ENCODE peak calls at places on chromosomes 6 and 20, in eight cellular contexts. U is HFFc6, Z is epithelial cell of esophagus, M is right lobe of liver, W is esophagus muscularis mucosa, K is spleen, B is heart left ventricle, X is uterus. I is an unnamed sample.

GRCh38 chr20:50815162-50815989 is 20.5 kb downstream of the BCAS4 start:
- DNase-seq in X (no peak), K (no peak), M (no peak), B (no peak), U (peak), W (no peak), Z (peak), I (no peak)

GRCh38 chr20:36754656-36755222 is 8.8 kb upstream of the NDRG3 start:
- DNase-seq in K (no peak), M (no peak), X (peak), Z (peak), U (peak), W (no peak), B (no peak), I (no peak)

GRCh38 chr20:21436186-21436585 is 38.9 kb upstream of the NKX2-4 start:
- DNase-seq in W (no peak), K (no peak), M (no peak), Z (peak), X (no peak), U (peak), B (no peak), I (no peak)

GRCh38 chr6:121657972-121658371 is 222.5 kb downstream of the GJA1 start:
- DNase-seq in U (no peak), B (no peak), W (no peak), M (no peak), K (no peak), Z (no peak), X (no peak), I (no peak)

GRCh38 chr6:80607814-80608391 is 501.4 kb downstream of the BCKDHB start:
- DNase-seq in M (no peak), Z (peak), W (no peak), X (no peak), K (no peak), B (no peak), U (peak), I (no peak)

GRCh38 chr6:141906569-141907080 is 226.1 kb upstream of the GJE1 start:
- DNase-seq in K (no peak), U (no peak), B (no peak), Z (no peak), M (no peak), X (no peak), W (no peak), I (no peak)

GRCh38 chr6:62980093-62980492 is 231.2 kb upstream of the FKBP1C start:
- DNase-seq in U (no peak), M (no peak), X (no peak), B (no peak), Z (no peak), W (no peak), K (no peak), I (no peak)

GRCh38 chr6:36839819-36840379 is 655 bp upstream of the CPNE5 start:
- DNase-seq in Z (peak), M (no peak), X (peak), B (peak), U (no peak), K (peak), W (no peak), I (no peak)

GRCh38 chr6:145349950-145350510 is 385.3 kb downstream of the EPM2A start:
- DNase-seq in U (no peak), W (no peak), K (no peak), X (no peak), B (no peak), M (no peak), Z (no peak), I (no peak)

GRCh38 chr6:116682334-116682712 is 1.3 kb downstream of the KPNA5 start:
- DNase-seq in U (no peak), Z (peak), M (no peak), X (peak), K (no peak), W (no peak), B (no peak), I (no peak)

GRCh38 chr6:95521181-95521580 is 56.2 kb upstream of the MANEA start:
- DNase-seq in Z (no peak), M (no peak), B (no peak), X (no peak), K (no peak), W (no peak), U (no peak), I (no peak)

GRCh38 chr6:5898563-5898962 is 108.2 kb downstream of the NRN1 start:
- DNase-seq in X (no peak), W (no peak), U (no peak), K (no peak), Z (no peak), M (no peak), B (no peak), I (no peak)

GRCh38 chr6:140921366-140922226 is 1211.1 kb upstream of the GJE1 start:
- DNase-seq in X (no peak), K (no peak), B (no peak), M (no peak), W (no peak), Z (peak), U (peak), I (no peak)

GRCh38 chr6:52374247-52374646 is 12.3 kb downstream of the PAQR8 start:
- DNase-seq in B (no peak), M (no peak), Z (no peak), W (no peak), K (no peak), X (no peak), U (no peak), I (no peak)

GRCh38 chr6:130033999-130034814 is 15.8 kb downstream of the L3MBTL3 start:
- DNase-seq in U (peak), K (no peak), M (no peak), Z (peak), X (peak), B (no peak), W (no peak), I (no peak)

GRCh38 chr20:10649817-10650200 is 24.0 kb downstream of the JAG1 start:
- DNase-seq in X (peak), M (no peak), K (no peak), Z (no peak), U (no peak), B (no peak), W (no peak), I (no peak)

GRCh38 chr6:157764346-157765068 is 58.5 kb upstream of the SNX9 start:
- DNase-seq in U (peak), M (no peak), Z (peak), W (no peak), B (peak), X (peak), K (peak), I (peak)

GRCh38 chr6:53492860-53493634 is 51.9 kb downstream of the GCLC start:
- DNase-seq in W (no peak), Z (peak), U (peak), K (no peak), X (no peak), M (no peak), B (no peak), I (no peak)

GRCh38 chr6:10465633-10466499 is 51.0 kb upstream of the TFAP2A start:
- DNase-seq in Z (peak), X (no peak), W (no peak), M (peak), K (no peak), B (no peak), U (peak), I (no peak)

GRCh38 chr20:63700199-63701050 is 4.0 kb downstream of the TNFRSF6B start:
- DNase-seq in Z (no peak), U (no peak), W (no peak), K (peak), B (no peak), M (peak), X (no peak), I (peak)

GRCh38 chr6:157139054-157139708 is 184.1 kb downstream of the TMEM242 start:
- DNase-seq in B (no peak), U (no peak), W (no peak), Z (no peak), X (no peak), K (no peak), M (no peak), I (no peak)

GRCh38 chr6:26269406-26270120 is 95.4 kb upstream of the BTN3A2 start:
- DNase-seq in M (no peak), K (no peak), U (no peak), Z (no peak), B (no peak), W (no peak), X (no peak), I (no peak)

GRCh38 chr20:10376271-10377075 is 57.5 kb downstream of the MKKS start:
- DNase-seq in X (no peak), M (no peak), B (no peak), K (no peak), Z (no peak), W (no peak), U (peak), I (no peak)

GRCh38 chr20:62652051-62652893 is 10.0 kb downstream of the SLCO4A1 start:
- DNase-seq in U (peak), M (peak), B (peak), K (peak), W (peak), X (peak), Z (peak), I (peak)

GRCh38 chr6:3305216-3305565 is 46.4 kb downstream of the PSMG4 start:
- DNase-seq in M (no peak), K (peak), B (no peak), X (peak), W (no peak), U (no peak), Z (no peak), I (no peak)

GRCh38 chr6:3307436-3307835 is 48.7 kb downstream of the PSMG4 start:
- DNase-seq in W (no peak), X (peak), U (no peak), Z (no peak), B (no peak), M (peak), K (peak), I (no peak)

GRCh38 chr6:3305831-3306230 is 47.1 kb downstream of the PSMG4 start:
- DNase-seq in Z (no peak), M (peak), U (no peak), X (peak), K (peak), B (no peak), W (no peak), I (no peak)

GRCh38 chr6:3306848-3307247 is 48.1 kb downstream of the PSMG4 start:
- DNase-seq in Z (no peak), M (peak), W (no peak), B (no peak), K (peak), U (no peak), X (peak), I (no peak)

GRCh38 chr6:3304500-3305215 is 45.9 kb downstream of the PSMG4 start:
- DNase-seq in Z (no peak), M (peak), X (peak), B (no peak), U (no peak), W (no peak), K (peak), I (no peak)
- TF ChIP-seq CTCF in Z (no peak), M (no peak), X (no peak), B (no peak), U (no peak), W (no peak), K (no peak), I (no peak)

DNA sequence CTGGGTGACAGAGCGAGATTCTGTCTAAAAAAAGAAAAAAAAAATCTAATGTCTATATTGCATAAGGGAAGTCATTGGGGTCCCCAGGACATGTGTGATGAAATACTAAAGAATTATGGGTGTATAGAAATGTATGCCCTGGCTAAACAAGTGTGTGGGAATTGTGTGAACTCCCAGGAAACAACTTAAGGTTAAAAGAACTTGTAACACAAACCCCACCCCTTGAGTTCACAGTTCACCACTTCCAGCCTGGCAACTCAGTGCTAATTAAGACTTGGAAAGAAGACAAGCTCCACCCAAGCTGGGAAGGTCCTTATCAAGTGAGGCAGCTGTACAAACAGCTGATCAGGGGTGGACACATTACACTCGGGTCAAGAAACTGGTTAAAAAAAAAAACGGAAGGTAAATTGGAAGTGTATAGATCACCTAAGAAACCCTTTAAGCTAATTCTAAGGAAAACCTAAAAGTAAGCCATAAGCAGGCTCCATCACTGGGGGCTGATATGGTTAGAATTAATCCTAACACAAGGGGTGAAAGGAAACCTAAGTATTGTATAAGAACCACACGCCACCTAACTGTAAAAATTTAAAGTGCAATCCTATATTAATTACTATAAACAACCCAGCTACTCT is 25.2 kb downstream of the HLA-A start:
- DNase-seq in B (no peak), M (peak), X (no peak), U (no peak), Z (peak), K (no peak), W (no peak), I (no peak)
- TF ChIP-seq CTCF in B (peak), M (peak), X (no peak), U (peak), Z (peak), K (no peak), W (no peak), I (no peak)

GRCh38 chr20:4918473-4918872 is 82.8 kb downstream of the SLC23A2 start:
- DNase-seq in U (no peak), X (no peak), K (no peak), M (no peak), W (no peak), Z (no peak), B (no peak), I (no peak)

GRCh38 chr20:4919047-4919704 is 82.1 kb downstream of the SLC23A2 start:
- DNase-seq in M (peak), U (no peak), X (no peak), K (no peak), Z (no peak), W (no peak), B (no peak), I (no peak)

GRCh38 chr20:4920131-4920530 is 81.2 kb downstream of the SLC23A2 start:
- DNase-seq in X (no peak), M (no peak), B (no peak), K (no peak), W (no peak), U (no peak), Z (no peak), I (no peak)

GRCh38 chr20:4920655-4921054 is 80.7 kb downstream of the SLC23A2 start:
- DNase-seq in X (no peak), W (no peak), K (no peak), B (no peak), Z (no peak), U (no peak), M (no peak), I (no peak)

GRCh38 chr20:4916991-4917881 is 84.1 kb downstream of the SLC23A2 start:
- DNase-seq in W (no peak), U (peak), M (no peak), Z (no peak), K (no peak), B (no peak), X (no peak), I (no peak)
- TF ChIP-seq CTCF in W (no peak), U (no peak), M (no peak), Z (no peak), K (no peak), B (no peak), X (no peak), I (no peak)

GRCh38 chr6:31898200-31899011 is 908 bp upstream of the EHMT2 start:
- DNase-seq in M (peak), B (no peak), Z (peak), K (peak), X (no peak), W (no peak), U (peak), I (no peak)
- TF ChIP-seq CTCF in M (no peak), B (no peak), Z (peak), K (no peak), X (no peak), W (no peak), U (no peak), I (no peak)

DNA sequence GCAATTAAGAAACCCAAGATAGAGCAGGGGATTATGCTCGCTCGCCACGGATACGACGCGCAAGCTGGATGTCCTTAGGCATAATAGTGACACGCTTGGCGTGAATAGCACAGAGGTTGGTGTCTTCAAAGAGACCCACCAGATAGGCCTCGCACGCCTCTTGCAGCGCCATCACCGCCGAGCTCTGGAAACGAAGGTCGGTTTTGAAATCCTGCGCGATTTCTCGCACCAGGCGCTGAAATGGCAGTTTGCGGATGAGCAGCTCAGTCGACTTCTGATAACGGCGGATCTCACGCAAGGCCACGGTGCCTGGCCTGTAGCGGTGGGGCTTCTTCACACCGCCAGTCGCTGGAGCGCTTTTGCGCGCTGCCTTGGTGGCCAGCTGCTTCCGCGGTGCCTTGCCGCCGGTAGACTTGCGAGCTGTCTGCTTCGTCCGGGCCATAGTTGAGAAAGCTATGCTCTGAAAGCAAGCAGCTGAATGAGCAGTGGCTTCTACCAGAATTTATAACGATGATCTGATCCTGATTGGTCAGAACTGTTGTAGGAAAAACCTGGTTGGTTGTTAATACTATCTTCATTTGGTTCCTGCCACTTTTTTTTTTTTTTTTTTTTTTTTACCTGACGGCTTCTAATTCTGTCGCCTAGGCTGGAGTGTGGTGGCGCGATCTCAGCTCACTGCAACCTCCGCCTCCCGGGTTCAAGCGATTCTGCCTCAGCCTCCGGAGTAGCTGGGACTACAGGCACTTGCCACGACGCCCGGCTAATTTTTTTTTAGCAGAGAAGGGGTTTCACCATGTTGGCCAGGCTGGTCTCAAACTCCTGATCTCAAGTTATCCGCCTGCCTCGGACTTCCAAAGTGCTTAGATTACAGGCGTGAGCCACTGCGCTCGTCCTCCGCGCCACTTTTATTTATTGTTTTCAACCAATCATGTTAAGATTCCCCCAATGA is 21.6 kb downstream of the OR2B2 start:
- DNase-seq in X (no peak), K (peak), M (no peak), U (peak), B (peak), W (no peak), Z (peak), I (no peak)
- TF ChIP-seq CTCF in X (no peak), K (no peak), M (no peak), U (no peak), B (no peak), W (no peak), Z (no peak), I (no peak)